ENCODE peak calls at places on chromosomes 12 and 14, in four cellular contexts. F is K562, G is GM12878, W is HL-60. N is an unnamed sample.

GRCh38 chr12:113980054-113980453 is 13.9 kb upstream of the RBM19 start:
- DNase-seq in F (no peak), W (no peak), G (no peak), N (no peak)

GRCh38 chr12:131436922-131437705 is 273.8 kb upstream of the SFSWAP start:
- DNase-seq in G (no peak), W (no peak), F (no peak), N (no peak)

GRCh38 chr12:33472299-33472698 is 32.7 kb upstream of the SYT10 start:
- DNase-seq in W (no peak), G (no peak), F (no peak), N (no peak)

GRCh38 chr12:49548481-49548821 is 9.6 kb downstream of the KCNH3 start:
- DNase-seq in F (no peak), G (no peak), W (no peak), N (no peak)

GRCh38 chr12:98698603-98699463 is 53.7 kb downstream of the APAF1 start:
- DNase-seq in F (peak; percentile 52), W (peak; percentile 71), G (peak; percentile 38), N (peak; percentile 25)

GRCh38 chr12:109494348-109494881 is 17.0 kb downstream of the UBE3B start:
- DNase-seq in F (no peak), W (no peak), G (no peak), N (no peak)

GRCh38 chr12:15278816-15279658 is 43.3 kb upstream of the PTPRO start:
- DNase-seq in W (peak; percentile 9), G (no peak), F (no peak), N (no peak)

GRCh38 chr12:124393831-124394230 is 98.9 kb downstream of the RFLNA start:
- DNase-seq in G (no peak), F (no peak), W (no peak), N (no peak)

GRCh38 chr12:84128117-84128991 is 784.2 kb downstream of the SLC6A15 start:
- DNase-seq in W (no peak), F (no peak), G (no peak), N (no peak)

GRCh38 chr12:63056649-63057048 is 94.4 kb downstream of the AVPR1A start:
- DNase-seq in W (no peak), G (no peak), F (no peak), N (no peak)

GRCh38 chr14:94394594-94395305 is 6.3 kb upstream of the SERPINA1 start:
- DNase-seq in G (no peak), F (no peak), W (peak; percentile 96), N (no peak)

GRCh38 chr12:101925352-101925751 is 48.0 kb downstream of the DRAM1 start:
- DNase-seq in F (no peak), W (peak; percentile 93), G (no peak), N (no peak)

GRCh38 chr14:34081126-34081575 is 130.3 kb upstream of the EGLN3 start:
- DNase-seq in F (no peak), G (no peak), W (no peak), N (no peak)

GRCh38 chr14:96037891-96038557 is 1.1 kb upstream of the C14orf132 start:
- DNase-seq in F (no peak), W (no peak), G (no peak), N (no peak)

GRCh38 chr12:9899209-9899608 is 17.9 kb downstream of the KLRF2 start:
- DNase-seq in W (no peak), F (no peak), G (no peak), N (no peak)

GRCh38 chr14:96267336-96267735 is 11.3 kb downstream of the BDKRB1 start:
- DNase-seq in F (no peak), G (no peak), W (no peak), N (no peak)

GRCh38 chr12:56374726-56375597 is 12.3 kb upstream of the APOF start:
- DNase-seq in W (no peak), F (no peak), G (no peak), N (no peak)

GRCh38 chr14:93981874-93982683 is 5.7 kb upstream of the ASB2 start:
- DNase-seq in W (no peak), G (no peak), F (no peak), N (no peak)

GRCh38 chr12:49697808-49698207 is 9.4 kb downstream of the FMNL3 start:
- DNase-seq in W (no peak), F (no peak), G (no peak), N (no peak)

GRCh38 chr14:91177073-91177796 is 63.4 kb downstream of the DGLUCY start:
- DNase-seq in F (peak; percentile 57), G (peak; percentile 35), W (peak; percentile 57), N (peak; percentile 40)

GRCh38 chr14:95527392-95528002 is 7.4 kb upstream of the GLRX5 start:
- DNase-seq in W (peak; percentile 69), G (no peak), F (no peak), N (no peak)

GRCh38 chr14:61145258-61145902 is 135.8 kb downstream of the TMEM30B start:
- DNase-seq in G (no peak), F (no peak), W (no peak), N (no peak)

GRCh38 chr14:95500201-95500681 is 16.2 kb downstream of the SYNE3 start:
- DNase-seq in W (no peak), G (no peak), F (no peak), N (no peak)

GRCh38 chr12:47032644-47033043 is 46.8 kb upstream of the PCED1B start:
- DNase-seq in W (peak; percentile 16), F (peak; percentile 14), G (no peak), N (no peak)

GRCh38 chr12:46771268-46771837 is 54.4 kb downstream of the SLC38A4 start:
- DNase-seq in W (no peak), F (no peak), G (no peak), N (no peak)

GRCh38 chr14:100124551-100125088 is 34.8 kb downstream of the DEGS2 start:
- DNase-seq in G (no peak), W (no peak), F (no peak), N (no peak)

GRCh38 chr12:46964496-46965098 is 114.8 kb upstream of the PCED1B start:
- DNase-seq in G (no peak), F (no peak), W (no peak), N (no peak)

GRCh38 chr14:95313246-95313645 is 6.5 kb downstream of the CLMN start:
- DNase-seq in G (no peak), W (no peak), F (no peak), N (no peak)

GRCh38 chr12:3543826-3544225 is 52.8 kb downstream of the PRMT8 start:
- DNase-seq in W (no peak), G (no peak), F (no peak), N (no peak)

GRCh38 chr14:66206554-66206953 is 279.6 kb upstream of the CCDC196 start:
- DNase-seq in G (no peak), F (no peak), W (no peak), N (no peak)

GRCh38 chr14:92494512-92494911 is 19.1 kb upstream of the RIN3 start:
- DNase-seq in G (peak; percentile 39), W (peak; percentile 49), F (no peak), N (no peak)

GRCh38 chr12:2997989-2998670 is 38.9 kb downstream of the TEAD4 start:
- DNase-seq in G (no peak), W (no peak), F (no peak), N (no peak)

GRCh38 chr12:91744613-91745012 is 401.0 kb downstream of the BTG1 start:
- DNase-seq in W (no peak), F (no peak), G (no peak), N (no peak)

GRCh38 chr12:118493962-118494361 is 117.6 kb downstream of the SUDS3 start:
- DNase-seq in W (no peak), G (no peak), F (no peak), N (no peak)

GRCh38 chr14:104784846-104785707 is 10.5 kb downstream of the AKT1 start:
- DNase-seq in G (no peak), F (no peak), W (no peak), N (no peak)

GRCh38 chr12:132908145-132909029 is 21.0 kb upstream of the CHFR start:
- DNase-seq in W (peak; percentile 61), F (peak; percentile 65), G (peak; percentile 89), N (peak; percentile 83)

GRCh38 chr14:67172520-67172919 is 16.7 kb upstream of the GARIN2 start:
- DNase-seq in G (no peak), F (no peak), W (no peak), N (no peak)

GRCh38 chr14:77878783-77879182 is 78.9 kb downstream of the ADCK1 start:
- DNase-seq in G (no peak), W (no peak), F (no peak), N (no peak)

GRCh38 chr14:23556700-23557440 is 799 bp downstream of the THTPA start:
- DNase-seq in F (no peak), W (peak; percentile 54), G (no peak), N (no peak)
- TF ChIP-seq SPI1 in F (no peak), W (peak; percentile 8), G (no peak), N (no peak)

GRCh38 chr12:119989619-119990381 is 764 bp downstream of the BICDL1 start:
- DNase-seq in W (peak; percentile 49), G (no peak), F (peak; percentile 78), N (peak; percentile 63)

GRCh38 chr12:119990382-119990874 is 1.4 kb downstream of the BICDL1 start:
- DNase-seq in F (no peak), G (no peak), W (peak; percentile 3), N (no peak)

GRCh38 chr12:119992129-119992705 is 3.2 kb downstream of the BICDL1 start:
- DNase-seq in G (no peak), F (no peak), W (no peak), N (no peak)

GRCh38 chr12:119988440-119988787 is 622 bp upstream of the BICDL1 start:
- DNase-seq in G (no peak), F (no peak), W (peak; percentile 3), N (no peak)

DNA sequence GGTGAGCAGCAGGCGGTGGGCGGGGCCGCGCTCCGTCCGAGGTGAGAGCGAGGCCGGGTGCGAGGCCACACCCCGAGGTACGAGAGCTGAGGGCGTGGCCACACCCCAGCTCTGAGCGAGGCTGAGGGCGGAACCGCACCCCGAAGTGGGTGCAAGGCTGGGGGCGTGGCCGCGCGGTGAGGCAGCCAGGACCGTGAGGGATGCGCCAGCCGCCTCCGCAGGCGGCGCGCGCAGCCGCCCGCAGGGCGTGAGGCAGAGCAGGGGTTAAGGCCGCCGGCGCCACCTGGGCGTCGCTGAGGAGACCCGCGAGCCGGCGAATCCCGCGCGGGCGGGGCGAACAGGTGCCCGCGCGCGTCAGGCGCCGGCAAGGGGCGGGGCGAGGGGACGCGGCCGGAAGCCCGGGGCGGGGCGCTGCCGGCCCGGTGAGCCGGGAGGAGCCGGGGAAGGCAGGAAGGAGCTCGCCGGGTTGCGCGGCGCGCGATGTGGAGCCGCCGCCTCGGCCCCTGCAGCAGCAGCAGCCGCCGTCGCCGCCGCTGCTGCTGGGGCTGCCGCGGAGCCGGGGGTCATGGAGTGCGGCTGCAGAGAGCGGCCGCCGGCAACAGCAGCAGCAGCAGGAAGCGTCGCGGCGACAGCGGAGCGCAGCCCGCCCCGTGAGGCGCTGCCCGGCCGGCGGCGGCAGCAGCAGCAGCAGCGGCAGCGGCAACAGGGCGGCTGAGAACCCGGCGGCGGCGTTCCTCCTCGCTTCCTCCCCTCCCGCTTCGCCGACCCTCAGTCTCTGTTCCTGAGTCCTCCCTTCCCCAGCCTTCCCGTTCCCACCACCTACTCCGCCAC is at the start of gene BICDL1:
- DNase-seq in G (peak; percentile 69), W (peak; percentile 47), F (peak; percentile 95), N (peak; percentile 90)
- TF ChIP-seq POLR2AphosphoS5 in G (no peak), W (no peak), F (no peak), N (no peak)

GRCh38 chr14:106185837-106186233 is 659.5 kb downstream of the TMEM121 start:
- DNase-seq in G (no peak), F (no peak), W (no peak), N (no peak)
- TF ChIP-seq SPI1 in G (no peak), F (no peak), W (no peak), N (no peak)

DNA sequence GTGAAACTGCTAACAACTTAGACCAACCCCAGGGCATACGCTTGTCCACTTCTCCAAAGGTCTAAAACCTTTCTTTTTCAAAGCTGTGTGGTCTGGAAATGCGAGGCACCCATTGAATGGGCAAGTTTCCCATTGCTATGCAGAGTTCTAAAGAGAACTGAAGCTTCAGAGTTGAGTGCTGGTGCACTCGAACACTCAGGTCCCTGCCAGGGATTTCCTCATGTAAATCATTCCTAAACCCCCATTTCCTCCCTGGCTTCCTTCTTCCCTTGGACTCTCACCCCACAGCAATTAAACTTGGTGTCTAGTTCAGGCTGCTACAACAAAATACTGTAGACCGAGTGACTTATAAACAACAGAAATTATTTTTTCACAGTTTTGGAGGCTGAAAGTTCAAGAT is 2.2 kb upstream of the PXN start:
- DNase-seq in G (no peak), F (no peak), W (no peak), N (no peak)
- TF ChIP-seq POLR2AphosphoS5 in G (no peak), F (no peak), W (no peak), N (no peak)

N was measured in GM12891.